ENCODE peak calls at places on chromosomes 2 and 18, in seven cellular contexts. One of them, this sample, is unnamed.

GRCh38 chr2:241738040-241738686 is 3.7 kb downstream of the D2HGDH start:
- DNase-seq in T-helper 1 cell: no peak
- DNase-seq in thoracic aorta: no peak
- DNase-seq in non-pigmented ciliary epithelial cell: no peak
- DNase-seq in mesenchymal stem cell: no peak
- DNase-seq in AML-193: no peak
- DNase-seq in NCI-H1694 treated with DMSO at 0.1 percent for 48 hours: no peak
- DNase-seq in this sample: no peak

GRCh38 chr18:23069481-23069880 is 65.8 kb upstream of the CABLES1 start:
- DNase-seq in AML-193: no peak
- DNase-seq in NCI-H1694 treated with DMSO at 0.1 percent for 48 hours: no peak
- DNase-seq in non-pigmented ciliary epithelial cell: no peak
- DNase-seq in mesenchymal stem cell: no peak
- DNase-seq in thoracic aorta: no peak
- DNase-seq in T-helper 1 cell: peak; percentile 12
- DNase-seq in this sample: peak; percentile 15

GRCh38 chr2:68282814-68283812 is 30.8 kb upstream of the PPP3R1 start:
- DNase-seq in non-pigmented ciliary epithelial cell: no peak
- DNase-seq in T-helper 1 cell: no peak
- DNase-seq in thoracic aorta: no peak
- DNase-seq in NCI-H1694 treated with DMSO at 0.1 percent for 48 hours: peak; percentile 42
- DNase-seq in AML-193: peak; percentile 52
- DNase-seq in mesenchymal stem cell: peak; percentile 54
- DNase-seq in this sample: no peak

GRCh38 chr2:177882501-177882900 is 190.1 kb downstream of the PDE11A start:
- DNase-seq in T-helper 1 cell: no peak
- DNase-seq in non-pigmented ciliary epithelial cell: no peak
- DNase-seq in AML-193: no peak
- DNase-seq in mesenchymal stem cell: no peak
- DNase-seq in thoracic aorta: no peak
- DNase-seq in NCI-H1694 treated with DMSO at 0.1 percent for 48 hours: no peak
- DNase-seq in this sample: no peak

GRCh38 chr2:59529738-59530137 is 1023.7 kb downstream of the BCL11A start:
- DNase-seq in thoracic aorta: no peak
- DNase-seq in T-helper 1 cell: no peak
- DNase-seq in non-pigmented ciliary epithelial cell: no peak
- DNase-seq in AML-193: no peak
- DNase-seq in mesenchymal stem cell: no peak
- DNase-seq in NCI-H1694 treated with DMSO at 0.1 percent for 48 hours: no peak
- DNase-seq in this sample: no peak

GRCh38 chr18:10291568-10291981 is 162.9 kb upstream of the APCDD1 start:
- DNase-seq in thoracic aorta: no peak
- DNase-seq in non-pigmented ciliary epithelial cell: no peak
- DNase-seq in T-helper 1 cell: no peak
- DNase-seq in NCI-H1694 treated with DMSO at 0.1 percent for 48 hours: no peak
- DNase-seq in mesenchymal stem cell: peak; percentile 29
- DNase-seq in AML-193: no peak
- DNase-seq in this sample: no peak

GRCh38 chr2:85106489-85107180 is 26.6 kb upstream of the TCF7L1 start:
- DNase-seq in thoracic aorta: no peak
- DNase-seq in NCI-H1694 treated with DMSO at 0.1 percent for 48 hours: no peak
- DNase-seq in non-pigmented ciliary epithelial cell: peak; percentile 75
- DNase-seq in mesenchymal stem cell: peak; percentile 48
- DNase-seq in T-helper 1 cell: no peak
- DNase-seq in AML-193: no peak
- DNase-seq in this sample: no peak

GRCh38 chr18:23204589-23205235 is 69.4 kb downstream of the CABLES1 start:
- DNase-seq in T-helper 1 cell: no peak
- DNase-seq in mesenchymal stem cell: no peak
- DNase-seq in thoracic aorta: no peak
- DNase-seq in NCI-H1694 treated with DMSO at 0.1 percent for 48 hours: no peak
- DNase-seq in non-pigmented ciliary epithelial cell: no peak
- DNase-seq in AML-193: no peak
- DNase-seq in this sample: no peak

GRCh38 chr2:76310894-76311293 is 600.2 kb upstream of the GCFC2 start:
- DNase-seq in thoracic aorta: no peak
- DNase-seq in NCI-H1694 treated with DMSO at 0.1 percent for 48 hours: no peak
- DNase-seq in AML-193: no peak
- DNase-seq in non-pigmented ciliary epithelial cell: no peak
- DNase-seq in mesenchymal stem cell: no peak
- DNase-seq in T-helper 1 cell: no peak
- DNase-seq in this sample: no peak

GRCh38 chr2:9593936-9594335 is 36.9 kb downstream of the YWHAQ start:
- DNase-seq in AML-193: no peak
- DNase-seq in non-pigmented ciliary epithelial cell: no peak
- DNase-seq in T-helper 1 cell: no peak
- DNase-seq in mesenchymal stem cell: no peak
- DNase-seq in thoracic aorta: no peak
- DNase-seq in NCI-H1694 treated with DMSO at 0.1 percent for 48 hours: no peak
- DNase-seq in this sample: no peak

GRCh38 chr2:121080013-121080772 is 204.8 kb downstream of the TFCP2L1 start:
- DNase-seq in AML-193: peak; percentile 17
- DNase-seq in NCI-H1694 treated with DMSO at 0.1 percent for 48 hours: peak; percentile 58
- DNase-seq in T-helper 1 cell: no peak
- DNase-seq in non-pigmented ciliary epithelial cell: no peak
- DNase-seq in mesenchymal stem cell: peak; percentile 65
- DNase-seq in thoracic aorta: no peak
- DNase-seq in this sample: peak; percentile 20

GRCh38 chr18:48007955-48008701 is 77.7 kb upstream of the SMAD2 start:
- DNase-seq in NCI-H1694 treated with DMSO at 0.1 percent for 48 hours: no peak
- DNase-seq in mesenchymal stem cell: peak; percentile 25
- DNase-seq in T-helper 1 cell: peak; percentile 46
- DNase-seq in non-pigmented ciliary epithelial cell: no peak
- DNase-seq in AML-193: no peak
- DNase-seq in thoracic aorta: no peak
- DNase-seq in this sample: peak; percentile 34

GRCh38 chr2:98556634-98557033 is 51.7 kb downstream of the COA5 start:
- DNase-seq in AML-193: no peak
- DNase-seq in mesenchymal stem cell: no peak
- DNase-seq in thoracic aorta: no peak
- DNase-seq in NCI-H1694 treated with DMSO at 0.1 percent for 48 hours: no peak
- DNase-seq in T-helper 1 cell: no peak
- DNase-seq in non-pigmented ciliary epithelial cell: no peak
- DNase-seq in this sample: no peak

GRCh38 chr2:205216580-205216979 is 465.7 kb upstream of the NRP2 start:
- DNase-seq in mesenchymal stem cell: no peak
- DNase-seq in AML-193: no peak
- DNase-seq in T-helper 1 cell: no peak
- DNase-seq in non-pigmented ciliary epithelial cell: no peak
- DNase-seq in NCI-H1694 treated with DMSO at 0.1 percent for 48 hours: no peak
- DNase-seq in thoracic aorta: no peak
- DNase-seq in this sample: no peak

This sample was measured in T-helper 9 cell.